ENCODE peak calls at places on chromosomes 13 and 19, in four cellular contexts. One of them, this sample, is unnamed.

GRCh38 chr13:51995677-51996551 is 15.3 kb downstream of the ATP7B start:
- DNase-seq in K562: peak
- DNase-seq in HepG2: no peak
- DNase-seq in A549: no peak
- DNase-seq in this sample: no peak

GRCh38 chr19:7460562-7460966 is 28.3 kb downstream of the PEX11G start:
- DNase-seq in HepG2: no peak
- DNase-seq in A549: no peak
- DNase-seq in K562: no peak
- DNase-seq in this sample: no peak

GRCh38 chr19:7850429-7850819 is 20.4 kb downstream of the EVI5L start:
- DNase-seq in K562: no peak
- DNase-seq in A549: no peak
- DNase-seq in HepG2: no peak
- DNase-seq in this sample: no peak

GRCh38 chr13:29613101-29613500 is 17.6 kb upstream of the SLC7A1 start:
- DNase-seq in A549: no peak
- DNase-seq in K562: no peak
- DNase-seq in HepG2: no peak
- DNase-seq in this sample: no peak

GRCh38 chr13:68588623-68589022 is 1358.5 kb upstream of the PCDH9 start:
- DNase-seq in K562: peak
- DNase-seq in A549: no peak
- DNase-seq in HepG2: peak
- DNase-seq in this sample: no peak

GRCh38 chr13:23069571-23069970 is 111.2 kb upstream of the SGCG start:
- DNase-seq in HepG2: no peak
- DNase-seq in K562: no peak
- DNase-seq in A549: no peak
- DNase-seq in this sample: no peak

GRCh38 chr13:80977168-80977567 is 636.2 kb upstream of the SPRY2 start:
- DNase-seq in HepG2: no peak
- DNase-seq in A549: no peak
- DNase-seq in K562: no peak
- DNase-seq in this sample: no peak

GRCh38 chr13:107003911-107004310 is 436.0 kb upstream of the ARGLU1 start:
- DNase-seq in K562: no peak
- DNase-seq in HepG2: no peak
- DNase-seq in A549: no peak
- DNase-seq in this sample: no peak

GRCh38 chr13:71360041-71360440 is 507.0 kb downstream of the DACH1 start:
- DNase-seq in K562: no peak
- DNase-seq in HepG2: no peak
- DNase-seq in A549: no peak
- DNase-seq in this sample: no peak

GRCh38 chr19:4694211-4694987 is 24.3 kb upstream of the MYDGF start:
- DNase-seq in K562: peak
- DNase-seq in HepG2: no peak
- DNase-seq in A549: peak
- DNase-seq in this sample: no peak

GRCh38 chr19:4930664-4931063 is 21.4 kb downstream of the UHRF1 start:
- DNase-seq in HepG2: no peak
- DNase-seq in K562: peak
- DNase-seq in A549: no peak
- DNase-seq in this sample: no peak

GRCh38 chr19:53132231-53132991 is at the start of gene ZNF415:
- DNase-seq in A549: no peak
- DNase-seq in HepG2: no peak
- DNase-seq in K562: no peak
- DNase-seq in this sample: peak

GRCh38 chr13:23679214-23679613 is 109.0 kb downstream of the TNFRSF19 start:
- DNase-seq in HepG2: no peak
- DNase-seq in K562: no peak
- DNase-seq in A549: no peak
- DNase-seq in this sample: no peak

GRCh38 chr13:20174656-20175405 is 14.0 kb upstream of the GJA3 start:
- DNase-seq in K562: peak
- DNase-seq in A549: peak
- DNase-seq in HepG2: peak
- DNase-seq in this sample: no peak

GRCh38 chr13:32211788-32212187 is 103.4 kb downstream of the ZAR1L start:
- DNase-seq in K562: no peak
- DNase-seq in A549: no peak
- DNase-seq in HepG2: no peak
- DNase-seq in this sample: no peak

DNA sequence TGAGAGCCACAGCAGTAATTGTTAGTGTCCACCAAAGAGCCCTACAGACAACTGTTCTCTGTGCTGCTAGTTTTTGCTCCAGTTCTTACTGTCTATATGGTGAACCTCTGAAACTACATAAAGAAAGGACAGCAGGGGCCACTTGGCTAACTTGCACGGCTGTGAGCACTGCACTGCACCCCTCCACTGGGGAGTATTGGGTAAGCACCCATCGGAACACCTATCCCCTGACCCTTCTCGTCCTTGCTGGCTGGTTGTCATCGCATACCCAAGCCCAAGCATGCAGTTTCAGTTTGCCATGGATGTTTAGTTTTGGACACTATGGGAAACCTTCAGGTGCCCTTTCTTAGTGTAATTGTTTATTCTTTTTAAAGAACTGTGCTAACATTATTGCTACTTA is 73.2 kb upstream of the GPR183 start:
- DNase-seq in HepG2: no peak
- DNase-seq in A549: no peak
- DNase-seq in K562: no peak
- DNase-seq in this sample: no peak
- TF ChIP-seq NR3C1 in HepG2: no peak
- TF ChIP-seq NR3C1 in A549: no peak
- TF ChIP-seq NR3C1 in K562: no peak
- TF ChIP-seq NR3C1 in this sample: no peak

GRCh38 chr19:49808762-49809154 is 4.3 kb downstream of the FUZ start:
- DNase-seq in HepG2: peak
- DNase-seq in A549: peak
- DNase-seq in K562: peak
- DNase-seq in this sample: peak
- TF ChIP-seq NR3C1 in HepG2: no peak
- TF ChIP-seq NR3C1 in A549: no peak
- TF ChIP-seq NR3C1 in K562: no peak
- TF ChIP-seq NR3C1 in this sample: no peak

GRCh38 chr19:47107201-47107952 is 6.2 kb downstream of the ZC3H4 start:
- DNase-seq in A549: no peak
- DNase-seq in HepG2: peak
- DNase-seq in K562: peak
- DNase-seq in this sample: no peak
- TF ChIP-seq NR3C1 in A549: no peak
- TF ChIP-seq NR3C1 in HepG2: no peak
- TF ChIP-seq NR3C1 in K562: no peak
- TF ChIP-seq NR3C1 in this sample: no peak

GRCh38 chr19:17767559-17767958 is 16.3 kb downstream of the FCHO1 start:
- DNase-seq in A549: no peak
- DNase-seq in K562: no peak
- DNase-seq in HepG2: no peak
- DNase-seq in this sample: no peak

GRCh38 chr19:17762505-17763229 is 11.4 kb downstream of the FCHO1 start:
- DNase-seq in K562: peak
- DNase-seq in A549: peak
- DNase-seq in HepG2: peak
- DNase-seq in this sample: peak

GRCh38 chr19:17764348-17764747 is 13.1 kb downstream of the FCHO1 start:
- DNase-seq in K562: no peak
- DNase-seq in A549: no peak
- DNase-seq in HepG2: no peak
- DNase-seq in this sample: no peak

GRCh38 chr19:17765069-17765618 is 13.9 kb downstream of the FCHO1 start:
- DNase-seq in K562: no peak
- DNase-seq in A549: peak
- DNase-seq in HepG2: peak
- DNase-seq in this sample: no peak

DNA sequence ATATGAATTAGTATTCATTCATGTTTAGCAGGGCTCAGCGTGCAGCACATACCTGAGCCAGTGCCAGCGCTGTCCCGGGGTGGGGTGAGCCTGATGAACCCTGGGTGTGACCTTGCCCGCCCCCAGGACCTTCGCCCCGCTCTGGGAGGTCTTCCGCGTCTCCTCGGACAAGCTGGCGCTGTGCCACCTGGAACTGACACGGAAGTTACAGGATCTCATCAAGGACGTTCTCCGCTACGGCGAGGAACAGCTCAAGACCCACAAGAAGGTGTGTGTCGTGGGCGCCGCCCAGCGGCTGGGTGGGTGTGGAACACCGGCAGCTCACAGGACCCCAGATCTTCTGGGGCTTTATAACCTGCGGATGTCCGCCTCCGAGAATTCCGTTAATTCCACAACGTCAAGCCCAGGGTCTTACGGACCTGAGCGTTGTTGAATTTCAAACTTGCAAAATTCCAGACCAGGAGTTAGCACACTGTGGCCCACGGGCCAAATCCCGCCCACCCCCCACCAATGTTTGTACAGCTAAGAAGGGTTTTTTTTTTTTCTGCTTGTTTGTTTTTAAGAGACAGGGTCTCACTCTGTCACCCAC is 15.4 kb downstream of the FCHO1 start:
- DNase-seq in HepG2: peak
- DNase-seq in A549: peak
- DNase-seq in K562: peak
- DNase-seq in this sample: peak
- TF ChIP-seq NR3C1 in HepG2: no peak
- TF ChIP-seq NR3C1 in A549: no peak
- TF ChIP-seq NR3C1 in K562: no peak
- TF ChIP-seq NR3C1 in this sample: no peak

GRCh38 chr19:34044011-34044410 is 128.3 kb upstream of the LSM14A start:
- DNase-seq in K562: no peak
- DNase-seq in A549: no peak
- DNase-seq in HepG2: no peak
- DNase-seq in this sample: no peak

DNA sequence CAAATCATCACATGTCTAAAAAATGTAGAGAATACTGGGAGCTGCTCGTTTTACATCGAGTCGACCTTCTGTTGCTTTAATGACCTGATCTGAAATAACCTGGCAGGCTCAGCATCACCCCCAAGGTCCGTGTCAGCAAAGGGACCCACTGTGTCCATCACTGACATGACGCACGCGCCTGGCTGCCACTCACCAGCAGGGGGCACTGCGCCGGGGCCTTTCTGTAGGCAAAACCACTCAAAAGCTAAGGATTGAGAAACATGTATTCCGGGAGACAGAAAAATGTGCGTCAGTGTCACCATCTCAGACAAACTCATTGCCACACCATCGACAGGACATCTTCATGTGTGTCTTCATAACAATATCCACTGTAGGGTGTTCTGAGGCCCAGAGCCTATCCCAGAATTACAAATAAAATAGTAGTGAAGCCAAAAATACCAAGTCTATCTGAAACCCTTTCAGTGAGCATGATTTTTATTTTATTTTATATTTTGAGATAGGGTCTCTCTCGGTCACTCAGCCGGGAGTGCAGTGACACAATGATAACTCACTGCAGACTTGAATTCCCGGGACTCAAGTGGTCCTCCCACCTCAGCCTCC is 130.3 kb upstream of the LSM14A start:
- DNase-seq in HepG2: peak
- DNase-seq in K562: peak
- DNase-seq in A549: peak
- DNase-seq in this sample: peak
- TF ChIP-seq NR3C1 in HepG2: no peak
- TF ChIP-seq NR3C1 in K562: no peak
- TF ChIP-seq NR3C1 in A549: no peak
- TF ChIP-seq NR3C1 in this sample: no peak

GRCh38 chr13:94901070-94901469 is 188.7 kb upstream of the SOX21 start:
- DNase-seq in A549: no peak
- DNase-seq in K562: no peak
- DNase-seq in HepG2: no peak
- DNase-seq in this sample: no peak
- TF ChIP-seq NR3C1 in A549: no peak
- TF ChIP-seq NR3C1 in K562: no peak
- TF ChIP-seq NR3C1 in HepG2: no peak
- TF ChIP-seq NR3C1 in this sample: no peak

GRCh38 chr19:41316306-41316920 is 6.4 kb downstream of the CCDC97 start:
- DNase-seq in HepG2: no peak
- DNase-seq in A549: no peak
- DNase-seq in K562: no peak
- DNase-seq in this sample: no peak
- TF ChIP-seq NR3C1 in HepG2: no peak
- TF ChIP-seq NR3C1 in A549: no peak
- TF ChIP-seq NR3C1 in K562: no peak
- TF ChIP-seq NR3C1 in this sample: no peak

This sample was measured in WTC11.